ENCODE peak calls at places on chromosomes 13 and 19, in nine cellular contexts. V, M, P, N, S, U, R, F and T are unnamed samples.

GRCh38 chr19:36986601-36987000 is 70.5 kb downstream of the ZNF568 start:
- DNase-seq in V (no peak), M (no peak), P (no peak), N (no peak), S (no peak), U (no peak), R (no peak), F (no peak), T (no peak)

GRCh38 chr19:482186-483041 is 13.9 kb upstream of the MADCAM1 start:
- DNase-seq in V (no peak), M (no peak), P (no peak), N (no peak), S (no peak), U (no peak), R (no peak), F (no peak), T (no peak)

GRCh38 chr13:84315527-84315926 is 433.3 kb upstream of the SLITRK1 start:
- DNase-seq in V (no peak), M (no peak), P (no peak), N (no peak), S (no peak), U (no peak), R (peak; percentile 92), F (no peak), T (no peak)

GRCh38 chr19:18322318-18322758 is 538 bp downstream of the LSM4 start:
- DNase-seq in V (peak; percentile 50), M (no peak), P (peak; percentile 58), N (peak; percentile 81), S (peak; percentile 75), U (peak; percentile 66), R (peak; percentile 47), F (peak; percentile 44), T (peak; percentile 68)

GRCh38 chr19:17468302-17469091 is 1.8 kb upstream of the SLC27A1 start:
- DNase-seq in V (no peak), M (no peak), P (no peak), N (peak; percentile 46), S (no peak), U (no peak), R (no peak), F (no peak), T (no peak)

GRCh38 chr19:17234911-17235617 is 9.0 kb downstream of the OCEL1 start:
- DNase-seq in V (peak; percentile 61), M (peak; percentile 55), P (no peak), N (peak; percentile 85), S (peak; percentile 70), U (peak; percentile 73), R (peak; percentile 53), F (peak; percentile 27), T (peak; percentile 87)

GRCh38 chr13:50227356-50227755 is 212.1 kb downstream of the KCNRG start:
- DNase-seq in V (no peak), M (no peak), P (no peak), N (no peak), S (no peak), U (no peak), R (no peak), F (no peak), T (no peak)

GRCh38 chr13:31965361-31966066 is 66.1 kb upstream of the FRY start:
- DNase-seq in V (no peak), M (no peak), P (peak; percentile 81), N (no peak), S (no peak), U (no peak), R (no peak), F (no peak), T (peak; percentile 61)

GRCh38 chr19:4652075-4652474 is 12.8 kb downstream of the TNFAIP8L1 start:
- DNase-seq in V (no peak), M (no peak), P (no peak), N (no peak), S (no peak), U (no peak), R (no peak), F (no peak), T (no peak)

GRCh38 chr13:90534617-90535340 is 812.7 kb upstream of the MIR17HG start:
- DNase-seq in V (no peak), M (no peak), P (no peak), N (no peak), S (no peak), U (no peak), R (no peak), F (no peak), T (no peak)

GRCh38 chr19:47247308-47247990 is 8.9 kb upstream of the CCDC9 start:
- DNase-seq in V (peak; percentile 74), M (peak; percentile 73), P (peak; percentile 48), N (peak; percentile 86), S (peak; percentile 79), U (peak; percentile 60), R (peak; percentile 66), F (peak; percentile 49), T (peak; percentile 72)

GRCh38 chr19:49264258-49264657 is 60.7 kb downstream of the SLC6A16 start:
- DNase-seq in V (no peak), M (no peak), P (no peak), N (no peak), S (no peak), U (peak; percentile 32), R (no peak), F (no peak), T (no peak)

GRCh38 chr19:15427350-15427700 is 8.5 kb upstream of the AKAP8L start:
- DNase-seq in V (no peak), M (no peak), P (no peak), N (no peak), S (no peak), U (no peak), R (no peak), F (no peak), T (no peak)

GRCh38 chr19:49340069-49340864 is 5.1 kb downstream of the CD37 start:
- DNase-seq in V (no peak), M (no peak), P (peak; percentile 57), N (peak; percentile 80), S (no peak), U (peak; percentile 87), R (peak; percentile 28), F (peak; percentile 96), T (peak; percentile 95)

GRCh38 chr19:17553256-17553655 is 2.2 kb upstream of the COLGALT1 start:
- DNase-seq in V (no peak), M (no peak), P (no peak), N (peak; percentile 45), S (no peak), U (no peak), R (no peak), F (peak; percentile 60), T (no peak)

GRCh38 chr19:14366529-14366928 is 14.7 kb upstream of the ADGRE5 start:
- DNase-seq in V (peak; percentile 81), M (peak; percentile 88), P (peak; percentile 90), N (peak; percentile 95), S (peak; percentile 90), U (peak; percentile 77), R (peak; percentile 56), F (peak; percentile 90), T (peak; percentile 69)

GRCh38 chr13:28631792-28632191 is 27.1 kb upstream of the POMP start:
- DNase-seq in V (no peak), M (no peak), P (no peak), N (no peak), S (no peak), U (no peak), R (no peak), F (no peak), T (no peak)

GRCh38 chr13:43284162-43284561 is 260.8 kb downstream of the DNAJC15 start:
- DNase-seq in V (no peak), M (no peak), P (no peak), N (no peak), S (no peak), U (no peak), R (no peak), F (no peak), T (no peak)

GRCh38 chr19:3766520-3766919 is 4.0 kb downstream of the MRPL54 start:
- DNase-seq in V (no peak), M (no peak), P (no peak), N (no peak), S (no peak), U (no peak), R (no peak), F (no peak), T (no peak)

GRCh38 chr13:34657716-34658115 is 284.4 kb upstream of the NBEA start:
- DNase-seq in V (no peak), M (no peak), P (peak; percentile 40), N (no peak), S (no peak), U (no peak), R (no peak), F (no peak), T (no peak)

GRCh38 chr13:101144808-101145419 is 271.4 kb downstream of the NALCN start:
- DNase-seq in V (peak; percentile 5), M (no peak), P (no peak), N (peak; percentile 78), S (peak; percentile 5), U (peak; percentile 28), R (peak; percentile 66), F (peak; percentile 25), T (peak; percentile 29)